ENCODE peak calls at places on chromosome 4, in five cellular contexts. O is A172, Z is retinal pigment epithelial cell, I is AG08396, V is left ventricle myocardium superior. W is an unnamed sample.
A peak's percentile ranks its signal among the peaks of the same experiment; 100 is the strongest.

GRCh38 chr4:10115657-10116624 is 658 bp downstream of the WDR1 start:
- DNase-seq in O (peak; percentile 59), Z (no peak), I (peak; percentile 51), V (peak; percentile 72), W (peak; percentile 73)

GRCh38 chr4:164396439-164396838 is 357.5 kb upstream of the SMIM31 start:
- DNase-seq in O (peak; percentile 5), Z (no peak), I (no peak), V (no peak), W (no peak)

GRCh38 chr4:76677571-76678326 is 220.2 kb downstream of the SOWAHB start:
- DNase-seq in O (no peak), Z (no peak), I (no peak), V (no peak), W (no peak)

GRCh38 chr4:176660561-176660960 is 132.2 kb downstream of the VEGFC start:
- DNase-seq in O (peak; percentile 41), Z (no peak), I (no peak), V (no peak), W (peak; percentile 20)

GRCh38 chr4:142976482-142976881 is 130.4 kb upstream of the INPP4B start:
- DNase-seq in O (no peak), Z (no peak), I (no peak), V (no peak), W (no peak)

GRCh38 chr4:76723916-76724315 is 174.0 kb downstream of the SOWAHB start:
- DNase-seq in O (peak; percentile 25), Z (peak; percentile 77), I (peak; percentile 51), V (no peak), W (peak; percentile 35)

GRCh38 chr4:154004028-154004427 is 215.1 kb upstream of the SFRP2 start:
- DNase-seq in O (no peak), Z (no peak), I (no peak), V (no peak), W (no peak)

GRCh38 chr4:23163649-23164436 is 471.1 kb downstream of the GBA3 start:
- DNase-seq in O (peak; percentile 40), Z (no peak), I (no peak), V (no peak), W (peak; percentile 6)

GRCh38 chr4:138192113-138192512 is 50.0 kb downstream of the SLC7A11 start:
- DNase-seq in O (peak; percentile 60), Z (no peak), I (no peak), V (no peak), W (peak; percentile 8)

GRCh38 chr4:159015862-159016261 is 87.0 kb upstream of the RAPGEF2 start:
- DNase-seq in O (peak; percentile 16), Z (no peak), I (peak; percentile 11), V (no peak), W (no peak)

GRCh38 chr4:8221476-8221875 is 22.4 kb downstream of the SH3TC1 start:
- DNase-seq in O (no peak), Z (no peak), I (no peak), V (no peak), W (no peak)

GRCh38 chr4:36523182-36523581 is 241.8 kb downstream of the DTHD1 start:
- DNase-seq in O (no peak), Z (no peak), I (no peak), V (no peak), W (no peak)

GRCh38 chr4:38020386-38020785 is 60.2 kb downstream of the PTTG2 start:
- DNase-seq in O (no peak), Z (no peak), I (no peak), V (no peak), W (no peak)

GRCh38 chr4:20248155-20248558 is 3.5 kb upstream of the SLIT2 start:
- DNase-seq in O (peak; percentile 68), Z (no peak), I (peak; percentile 41), V (no peak), W (no peak)